ENCODE peak calls at places on chromosomes 13 and 19, in ten cellular contexts. One of them, this sample, is unnamed.

GRCh38 chr13:79185580-79185979 is 220.5 kb downstream of the RBM26 start:
- DNase-seq in lower leg skin: no peak
- DNase-seq in tibial nerve: no peak
- DNase-seq in foreskin keratinocyte: no peak
- DNase-seq in OCI-LY7: no peak
- DNase-seq in astrocyte of the spinal cord: no peak
- DNase-seq in cardiac muscle cell: no peak
- DNase-seq in PC-3: no peak
- DNase-seq in heart left ventricle: no peak
- DNase-seq in body of pancreas: no peak
- DNase-seq in this sample: no peak

GRCh38 chr13:78138756-78139155 is 220.1 kb upstream of the EDNRB start:
- DNase-seq in lower leg skin: no peak
- DNase-seq in tibial nerve: no peak
- DNase-seq in foreskin keratinocyte: no peak
- DNase-seq in OCI-LY7: no peak
- DNase-seq in astrocyte of the spinal cord: no peak
- DNase-seq in cardiac muscle cell: no peak
- DNase-seq in PC-3: no peak
- DNase-seq in heart left ventricle: no peak
- DNase-seq in body of pancreas: no peak
- DNase-seq in this sample: no peak

GRCh38 chr13:50476579-50476978 is 366.9 kb downstream of the DLEU7 start:
- DNase-seq in lower leg skin: no peak
- DNase-seq in tibial nerve: no peak
- DNase-seq in foreskin keratinocyte: no peak
- DNase-seq in OCI-LY7: no peak
- DNase-seq in astrocyte of the spinal cord: no peak
- DNase-seq in cardiac muscle cell: no peak
- DNase-seq in PC-3: no peak
- DNase-seq in heart left ventricle: no peak
- DNase-seq in body of pancreas: no peak
- DNase-seq in this sample: no peak

GRCh38 chr19:40263440-40264313 is 21.5 kb downstream of the AKT2 start:
- DNase-seq in lower leg skin: no peak
- DNase-seq in tibial nerve: no peak
- DNase-seq in foreskin keratinocyte: no peak
- DNase-seq in OCI-LY7: no peak
- DNase-seq in astrocyte of the spinal cord: no peak
- DNase-seq in cardiac muscle cell: no peak
- DNase-seq in PC-3: no peak
- DNase-seq in heart left ventricle: no peak
- DNase-seq in body of pancreas: no peak
- DNase-seq in this sample: no peak

GRCh38 chr19:19711934-19712828 is 20.7 kb downstream of the ZNF14 start:
- DNase-seq in lower leg skin: no peak
- DNase-seq in tibial nerve: no peak
- DNase-seq in foreskin keratinocyte: peak; percentile 7
- DNase-seq in OCI-LY7: no peak
- DNase-seq in astrocyte of the spinal cord: peak; percentile 15
- DNase-seq in cardiac muscle cell: no peak
- DNase-seq in PC-3: no peak
- DNase-seq in heart left ventricle: no peak
- DNase-seq in body of pancreas: no peak
- DNase-seq in this sample: no peak

GRCh38 chr13:58324130-58324529 is 692.6 kb downstream of the PCDH17 start:
- DNase-seq in lower leg skin: no peak
- DNase-seq in tibial nerve: no peak
- DNase-seq in foreskin keratinocyte: no peak
- DNase-seq in OCI-LY7: no peak
- DNase-seq in astrocyte of the spinal cord: no peak
- DNase-seq in cardiac muscle cell: no peak
- DNase-seq in PC-3: no peak
- DNase-seq in heart left ventricle: no peak
- DNase-seq in body of pancreas: no peak
- DNase-seq in this sample: no peak

GRCh38 chr13:57624565-57625435 is 6.7 kb upstream of the PCDH17 start:
- DNase-seq in lower leg skin: peak; percentile 19
- DNase-seq in tibial nerve: no peak
- DNase-seq in foreskin keratinocyte: peak; percentile 55
- DNase-seq in OCI-LY7: peak; percentile 35
- DNase-seq in astrocyte of the spinal cord: peak; percentile 68
- DNase-seq in cardiac muscle cell: peak; percentile 74
- DNase-seq in PC-3: peak; percentile 64
- DNase-seq in heart left ventricle: peak; percentile 28
- DNase-seq in body of pancreas: peak; percentile 67
- DNase-seq in this sample: peak; percentile 25

GRCh38 chr13:52141299-52141698 is 12.4 kb upstream of the NEK5 start:
- DNase-seq in lower leg skin: no peak
- DNase-seq in tibial nerve: no peak
- DNase-seq in foreskin keratinocyte: no peak
- DNase-seq in OCI-LY7: no peak
- DNase-seq in astrocyte of the spinal cord: no peak
- DNase-seq in cardiac muscle cell: no peak
- DNase-seq in PC-3: no peak
- DNase-seq in heart left ventricle: no peak
- DNase-seq in body of pancreas: no peak
- DNase-seq in this sample: no peak

DNA sequence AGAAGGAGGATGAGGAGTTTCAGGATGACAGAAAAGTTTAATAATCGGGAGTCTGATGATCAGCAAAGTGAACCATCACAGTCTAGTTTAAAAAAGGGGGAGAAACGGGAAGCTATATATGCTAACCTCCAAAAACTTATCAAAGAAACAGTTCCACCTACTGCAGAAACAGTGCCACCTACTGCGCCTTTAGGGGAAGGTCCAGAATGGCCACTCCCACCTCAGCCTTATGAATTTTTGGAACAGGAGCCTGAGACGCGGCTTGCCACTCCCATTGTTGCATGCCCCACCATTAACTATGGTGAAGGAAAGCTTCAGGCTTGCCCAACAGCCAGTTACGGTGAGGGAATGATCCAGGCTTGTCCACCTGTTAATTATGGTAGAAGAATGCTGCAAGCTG is 929.0 kb downstream of the SLITRK6 start:
- DNase-seq in lower leg skin: no peak
- DNase-seq in tibial nerve: no peak
- DNase-seq in foreskin keratinocyte: no peak
- DNase-seq in OCI-LY7: peak; percentile 17
- DNase-seq in astrocyte of the spinal cord: no peak
- DNase-seq in cardiac muscle cell: no peak
- DNase-seq in PC-3: peak; percentile 60
- DNase-seq in heart left ventricle: no peak
- DNase-seq in body of pancreas: no peak
- DNase-seq in this sample: peak; percentile 8
- TF ChIP-seq CTCF in lower leg skin: no peak
- TF ChIP-seq CTCF in tibial nerve: no peak
- TF ChIP-seq CTCF in foreskin keratinocyte: peak; percentile 28
- TF ChIP-seq CTCF in OCI-LY7: peak; percentile 79
- TF ChIP-seq CTCF in astrocyte of the spinal cord: peak; percentile 16
- TF ChIP-seq CTCF in cardiac muscle cell: no peak
- TF ChIP-seq CTCF in PC-3: peak; percentile 57
- TF ChIP-seq CTCF in heart left ventricle: peak; percentile 13
- TF ChIP-seq CTCF in body of pancreas: peak; percentile 19
- TF ChIP-seq CTCF in this sample: no peak

GRCh38 chr19:17684256-17684655 is 3.9 kb downstream of the UNC13A start:
- DNase-seq in lower leg skin: no peak
- DNase-seq in tibial nerve: no peak
- DNase-seq in foreskin keratinocyte: no peak
- DNase-seq in OCI-LY7: no peak
- DNase-seq in astrocyte of the spinal cord: no peak
- DNase-seq in cardiac muscle cell: no peak
- DNase-seq in PC-3: no peak
- DNase-seq in heart left ventricle: no peak
- DNase-seq in body of pancreas: no peak
- DNase-seq in this sample: no peak

GRCh38 chr19:17682273-17682672 is 5.9 kb downstream of the UNC13A start:
- DNase-seq in lower leg skin: no peak
- DNase-seq in tibial nerve: no peak
- DNase-seq in foreskin keratinocyte: no peak
- DNase-seq in OCI-LY7: no peak
- DNase-seq in astrocyte of the spinal cord: no peak
- DNase-seq in cardiac muscle cell: no peak
- DNase-seq in PC-3: no peak
- DNase-seq in heart left ventricle: no peak
- DNase-seq in body of pancreas: no peak
- DNase-seq in this sample: no peak

GRCh38 chr19:17681505-17682125 is 6.5 kb downstream of the UNC13A start:
- DNase-seq in lower leg skin: no peak
- DNase-seq in tibial nerve: no peak
- DNase-seq in foreskin keratinocyte: peak; percentile 9
- DNase-seq in OCI-LY7: peak; percentile 19
- DNase-seq in astrocyte of the spinal cord: peak; percentile 13
- DNase-seq in cardiac muscle cell: peak; percentile 58
- DNase-seq in PC-3: peak; percentile 25
- DNase-seq in heart left ventricle: peak; percentile 42
- DNase-seq in body of pancreas: no peak
- DNase-seq in this sample: peak; percentile 59

GRCh38 chr19:17685451-17686026 is 2.6 kb downstream of the UNC13A start:
- DNase-seq in lower leg skin: no peak
- DNase-seq in tibial nerve: no peak
- DNase-seq in foreskin keratinocyte: no peak
- DNase-seq in OCI-LY7: no peak
- DNase-seq in astrocyte of the spinal cord: no peak
- DNase-seq in cardiac muscle cell: no peak
- DNase-seq in PC-3: no peak
- DNase-seq in heart left ventricle: no peak
- DNase-seq in body of pancreas: no peak
- DNase-seq in this sample: no peak

GRCh38 chr19:17683078-17683477 is 5.1 kb downstream of the UNC13A start:
- DNase-seq in lower leg skin: no peak
- DNase-seq in tibial nerve: no peak
- DNase-seq in foreskin keratinocyte: no peak
- DNase-seq in OCI-LY7: no peak
- DNase-seq in astrocyte of the spinal cord: no peak
- DNase-seq in cardiac muscle cell: no peak
- DNase-seq in PC-3: no peak
- DNase-seq in heart left ventricle: no peak
- DNase-seq in body of pancreas: no peak
- DNase-seq in this sample: no peak
- TF ChIP-seq CTCF in lower leg skin: no peak
- TF ChIP-seq CTCF in tibial nerve: no peak
- TF ChIP-seq CTCF in foreskin keratinocyte: no peak
- TF ChIP-seq CTCF in OCI-LY7: no peak
- TF ChIP-seq CTCF in astrocyte of the spinal cord: no peak
- TF ChIP-seq CTCF in cardiac muscle cell: no peak
- TF ChIP-seq CTCF in PC-3: no peak
- TF ChIP-seq CTCF in heart left ventricle: no peak
- TF ChIP-seq CTCF in body of pancreas: no peak
- TF ChIP-seq CTCF in this sample: no peak

DNA sequence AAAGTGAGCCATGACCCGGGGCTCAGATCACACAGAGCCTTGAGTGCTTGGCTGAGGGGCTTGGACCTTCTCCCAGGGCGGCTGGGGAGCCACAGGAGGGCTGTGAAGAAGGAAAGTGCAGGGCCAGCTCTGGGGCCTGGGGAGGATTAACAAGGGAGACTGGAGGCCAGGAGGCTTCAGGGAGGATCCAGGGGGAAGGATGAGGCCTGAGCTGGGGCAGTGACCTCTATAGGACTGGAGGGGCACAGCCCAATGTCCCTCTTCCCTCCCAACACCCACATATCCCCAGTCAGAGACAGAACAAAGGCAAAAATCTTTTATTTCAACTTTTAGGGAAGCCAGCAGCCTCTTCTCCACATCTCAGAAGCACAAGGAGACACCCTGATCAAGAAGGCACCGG is 4.7 kb upstream of the SLC17A7 start:
- DNase-seq in lower leg skin: no peak
- DNase-seq in tibial nerve: no peak
- DNase-seq in foreskin keratinocyte: no peak
- DNase-seq in OCI-LY7: no peak
- DNase-seq in astrocyte of the spinal cord: no peak
- DNase-seq in cardiac muscle cell: no peak
- DNase-seq in PC-3: no peak
- DNase-seq in heart left ventricle: no peak
- DNase-seq in body of pancreas: no peak
- DNase-seq in this sample: no peak
- TF ChIP-seq CTCF in lower leg skin: no peak
- TF ChIP-seq CTCF in tibial nerve: no peak
- TF ChIP-seq CTCF in foreskin keratinocyte: peak; percentile 9
- TF ChIP-seq CTCF in OCI-LY7: no peak
- TF ChIP-seq CTCF in astrocyte of the spinal cord: peak; percentile 1
- TF ChIP-seq CTCF in cardiac muscle cell: no peak
- TF ChIP-seq CTCF in PC-3: peak; percentile 17
- TF ChIP-seq CTCF in heart left ventricle: no peak
- TF ChIP-seq CTCF in body of pancreas: no peak
- TF ChIP-seq CTCF in this sample: no peak

GRCh38 chr13:103190841-103191240 is 124.6 kb upstream of the SLC10A2 start:
- DNase-seq in lower leg skin: no peak
- DNase-seq in tibial nerve: no peak
- DNase-seq in foreskin keratinocyte: no peak
- DNase-seq in OCI-LY7: no peak
- DNase-seq in astrocyte of the spinal cord: no peak
- DNase-seq in cardiac muscle cell: no peak
- DNase-seq in PC-3: no peak
- DNase-seq in heart left ventricle: no peak
- DNase-seq in body of pancreas: no peak
- DNase-seq in this sample: no peak

GRCh38 chr13:103184413-103184812 is 118.2 kb upstream of the SLC10A2 start:
- DNase-seq in lower leg skin: no peak
- DNase-seq in tibial nerve: no peak
- DNase-seq in foreskin keratinocyte: no peak
- DNase-seq in OCI-LY7: no peak
- DNase-seq in astrocyte of the spinal cord: no peak
- DNase-seq in cardiac muscle cell: no peak
- DNase-seq in PC-3: no peak
- DNase-seq in heart left ventricle: no peak
- DNase-seq in body of pancreas: no peak
- DNase-seq in this sample: no peak

GRCh38 chr13:103187621-103188020 is 121.4 kb upstream of the SLC10A2 start:
- DNase-seq in lower leg skin: no peak
- DNase-seq in tibial nerve: no peak
- DNase-seq in foreskin keratinocyte: no peak
- DNase-seq in OCI-LY7: no peak
- DNase-seq in astrocyte of the spinal cord: no peak
- DNase-seq in cardiac muscle cell: peak; percentile 4
- DNase-seq in PC-3: no peak
- DNase-seq in heart left ventricle: no peak
- DNase-seq in body of pancreas: peak; percentile 6
- DNase-seq in this sample: no peak

DNA sequence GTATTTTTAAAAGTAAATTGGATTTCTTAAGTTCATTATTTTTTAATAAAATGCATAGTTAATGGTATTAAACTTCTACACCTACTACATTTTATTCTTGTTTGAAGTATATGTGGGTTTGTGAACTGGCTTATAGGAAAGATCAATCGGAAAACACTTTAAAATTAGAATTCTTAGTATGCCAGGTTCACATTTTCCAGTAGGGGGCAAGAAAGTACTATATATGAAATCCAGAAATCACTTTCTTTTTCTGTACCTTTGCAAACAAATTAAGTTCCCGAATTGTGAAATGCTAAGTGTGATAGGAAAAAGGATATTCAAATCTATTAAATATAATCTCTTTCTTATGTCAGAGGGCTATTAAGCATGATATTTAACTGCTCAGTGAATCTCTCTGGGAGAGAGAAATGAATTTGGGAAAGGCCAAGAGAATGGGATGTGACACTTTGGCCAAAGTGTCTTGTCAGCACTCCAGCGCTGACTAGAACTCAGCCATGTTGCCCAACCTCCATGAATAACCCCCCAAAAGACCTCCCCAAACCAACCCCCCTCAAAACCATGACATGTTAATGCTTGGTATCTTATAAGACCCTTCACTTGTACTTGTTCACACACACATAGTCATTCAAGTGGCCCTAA is 122.6 kb upstream of the SLC10A2 start:
- DNase-seq in lower leg skin: no peak
- DNase-seq in tibial nerve: no peak
- DNase-seq in foreskin keratinocyte: peak; percentile 36
- DNase-seq in OCI-LY7: peak; percentile 13
- DNase-seq in astrocyte of the spinal cord: peak; percentile 64
- DNase-seq in cardiac muscle cell: peak; percentile 61
- DNase-seq in PC-3: peak; percentile 48
- DNase-seq in heart left ventricle: no peak
- DNase-seq in body of pancreas: no peak
- DNase-seq in this sample: no peak
- TF ChIP-seq CTCF in lower leg skin: no peak
- TF ChIP-seq CTCF in tibial nerve: peak; percentile 31
- TF ChIP-seq CTCF in foreskin keratinocyte: peak; percentile 85
- TF ChIP-seq CTCF in OCI-LY7: peak; percentile 66
- TF ChIP-seq CTCF in astrocyte of the spinal cord: peak; percentile 52
- TF ChIP-seq CTCF in cardiac muscle cell: peak; percentile 62
- TF ChIP-seq CTCF in PC-3: peak; percentile 72
- TF ChIP-seq CTCF in heart left ventricle: peak; percentile 59
- TF ChIP-seq CTCF in body of pancreas: peak; percentile 40
- TF ChIP-seq CTCF in this sample: peak; percentile 37

This sample was measured in activated CD8-positive, alpha-beta T cell treated with anti-CD3 and anti-CD28 coated beads for 36 hours.